ENCODE peak calls at places on chromosome 6, in nine cellular contexts. P is hypothalamus; V is stimulated activated CD4-positive, alpha-beta T cell treated with anti-CD3 and anti-CD28 coated beads, TNF-alpha, amount 100 ng/mL, for 24 hours; F is EL; Q is left ventricle myocardium inferior; G is GM20000; Z is T-helper 1 cell; A is T-cell; S is HEK293T. U is an unnamed sample.

GRCh38 chr6:26392932-26393636 is 9.0 kb upstream of the BTN3A1 start:
- DNase-seq in P (no peak), V (no peak), F (no peak), Q (no peak), G (no peak), Z (no peak), A (no peak), S (no peak), U (no peak)

GRCh38 chr6:105739764-105740163 is 336.9 kb upstream of the PREP start:
- DNase-seq in P (no peak), V (no peak), F (no peak), Q (no peak), G (no peak), Z (no peak), A (no peak), S (no peak), U (no peak)

GRCh38 chr6:43187821-43188220 is 5.8 kb downstream of the CUL9 start:
- DNase-seq in P (no peak), V (no peak), F (no peak), Q (no peak), G (no peak), Z (no peak), A (no peak), S (no peak), U (no peak)

GRCh38 chr6:167696261-167696660 is 130.4 kb upstream of the AFDN start:
- DNase-seq in P (no peak), V (no peak), F (no peak), Q (no peak), G (no peak), Z (no peak), A (no peak), S (no peak), U (no peak)

GRCh38 chr6:53497905-53498304 is 47.0 kb downstream of the GCLC start:
- DNase-seq in P (no peak), V (no peak), F (no peak), Q (no peak), G (no peak), Z (no peak), A (no peak), S (no peak), U (no peak)

GRCh38 chr6:71584712-71585436 is 296.3 kb downstream of the OGFRL1 start:
- DNase-seq in P (no peak), V (no peak), F (no peak), Q (no peak), G (no peak), Z (no peak), A (no peak), S (no peak), U (no peak)

GRCh38 chr6:156943816-156944215 is 166.6 kb downstream of the ARID1B start:
- DNase-seq in P (no peak), V (no peak), F (no peak), Q (no peak), G (no peak), Z (no peak), A (no peak), S (no peak), U (no peak)

GRCh38 chr6:147161974-147162495 is 42.2 kb upstream of the STXBP5 start:
- DNase-seq in P (no peak), V (no peak), F (peak), Q (no peak), G (no peak), Z (no peak), A (no peak), S (no peak), U (no peak)

GRCh38 chr6:132227937-132228336 is 173.3 kb downstream of the MOXD1 start:
- DNase-seq in P (no peak), V (no peak), F (peak), Q (no peak), G (no peak), Z (no peak), A (no peak), S (no peak), U (no peak)

GRCh38 chr6:36028887-36029324 is 1.3 kb downstream of the MAPK14 start:
- DNase-seq in P (no peak), V (peak), F (peak), Q (peak), G (peak), Z (peak), A (peak), S (no peak), U (peak)

GRCh38 chr6:12318749-12319148 is 28.6 kb downstream of the EDN1 start:
- DNase-seq in P (no peak), V (no peak), F (no peak), Q (no peak), G (no peak), Z (no peak), A (no peak), S (no peak), U (no peak)

GRCh38 chr6:151400473-151400872 is 9.1 kb upstream of the ZBTB2 start:
- DNase-seq in P (no peak), V (no peak), F (peak), Q (no peak), G (no peak), Z (no peak), A (no peak), S (no peak), U (no peak)

GRCh38 chr6:117615981-117616961 is 14.0 kb upstream of the GOPC start:
- DNase-seq in P (no peak), V (no peak), F (peak), Q (no peak), G (no peak), Z (no peak), A (no peak), S (no peak), U (peak)

GRCh38 chr6:35728663-35729348 is 8.0 kb upstream of the ARMC12 start:
- DNase-seq in P (no peak), V (no peak), F (no peak), Q (peak), G (no peak), Z (no peak), A (no peak), S (no peak), U (no peak)

GRCh38 chr6:101907356-101908217 is 514.1 kb downstream of the GRIK2 start:
- DNase-seq in P (no peak), V (no peak), F (no peak), Q (no peak), G (no peak), Z (no peak), A (no peak), S (no peak), U (no peak)

GRCh38 chr6:77467038-77467437 is 3.7 kb upstream of the HTR1B start:
- DNase-seq in P (no peak), V (no peak), F (no peak), Q (no peak), G (no peak), Z (no peak), A (no peak), S (no peak), U (no peak)

GRCh38 chr6:63573899-63574553 is 1.7 kb downstream of the LOC128125822 start:
- DNase-seq in P (no peak), V (no peak), F (peak), Q (no peak), G (no peak), Z (no peak), A (no peak), S (peak), U (peak)

GRCh38 chr6:16705403-16705993 is 55.8 kb downstream of the ATXN1 start:
- DNase-seq in P (no peak), V (no peak), F (no peak), Q (no peak), G (no peak), Z (no peak), A (no peak), S (no peak), U (no peak)

GRCh38 chr6:56408976-56409375 is 161.6 kb upstream of the COL21A1 start:
- DNase-seq in P (no peak), V (no peak), F (no peak), Q (no peak), G (no peak), Z (no peak), A (no peak), S (no peak), U (no peak)

GRCh38 chr6:43296780-43297494 is 1.1 kb upstream of the SLC22A7 start:
- DNase-seq in P (no peak), V (no peak), F (no peak), Q (no peak), G (no peak), Z (no peak), A (no peak), S (no peak), U (no peak)

GRCh38 chr6:107179004-107179403 is 63.7 kb upstream of the BEND3 start:
- DNase-seq in P (no peak), V (no peak), F (peak), Q (no peak), G (no peak), Z (no peak), A (no peak), S (no peak), U (no peak)

GRCh38 chr6:14094721-14095120 is 22.9 kb upstream of the CD83 start:
- DNase-seq in P (no peak), V (no peak), F (peak), Q (no peak), G (no peak), Z (no peak), A (no peak), S (no peak), U (no peak)

GRCh38 chr6:110255356-110255755 is 75.1 kb downstream of the CDC40 start:
- DNase-seq in P (no peak), V (no peak), F (peak), Q (no peak), G (peak), Z (no peak), A (no peak), S (peak), U (no peak)

GRCh38 chr6:31007694-31008093 is 2.6 kb upstream of the MUC22 start:
- DNase-seq in P (no peak), V (no peak), F (peak), Q (no peak), G (no peak), Z (no peak), A (no peak), S (no peak), U (no peak)

GRCh38 chr6:83518946-83519489 is 6.7 kb downstream of the PRSS35 start:
- DNase-seq in P (no peak), V (no peak), F (peak), Q (no peak), G (no peak), Z (no peak), A (no peak), S (peak), U (no peak)

GRCh38 chr6:135586844-135587243 is 89.3 kb upstream of the AHI1 start:
- DNase-seq in P (no peak), V (no peak), F (peak), Q (no peak), G (peak), Z (no peak), A (no peak), S (no peak), U (no peak)

GRCh38 chr6:81793811-81794210 is 41.3 kb upstream of the TENT5A start:
- DNase-seq in P (no peak), V (no peak), F (peak), Q (no peak), G (no peak), Z (no peak), A (no peak), S (no peak), U (no peak)

GRCh38 chr6:46368137-46368536 is 123.1 kb downstream of the RCAN2 start:
- DNase-seq in P (no peak), V (no peak), F (no peak), Q (no peak), G (no peak), Z (no peak), A (no peak), S (no peak), U (no peak)

GRCh38 chr6:34581561-34581920 is 25.4 kb upstream of the SPDEF start:
- DNase-seq in P (no peak), V (no peak), F (no peak), Q (no peak), G (no peak), Z (no peak), A (no peak), S (no peak), U (no peak)

GRCh38 chr6:1436334-1437306 is 47.2 kb downstream of the FOXF2 start:
- DNase-seq in P (no peak), V (peak), F (peak), Q (no peak), G (peak), Z (no peak), A (no peak), S (peak), U (peak)

GRCh38 chr6:16769986-16770376 is 8.7 kb upstream of the ATXN1 start:
- DNase-seq in P (no peak), V (no peak), F (peak), Q (no peak), G (no peak), Z (no peak), A (no peak), S (no peak), U (no peak)

GRCh38 chr6:137866200-137866913 is 702 bp upstream of the TNFAIP3 start:
- DNase-seq in P (no peak), V (no peak), F (no peak), Q (no peak), G (peak), Z (no peak), A (no peak), S (no peak), U (peak)

GRCh38 chr6:134389658-134390057 is 71.7 kb upstream of the SGK1 start:
- DNase-seq in P (no peak), V (no peak), F (no peak), Q (no peak), G (no peak), Z (no peak), A (no peak), S (no peak), U (no peak)

GRCh38 chr6:145544031-145544430 is 191.3 kb downstream of the EPM2A start:
- DNase-seq in P (no peak), V (no peak), F (peak), Q (no peak), G (no peak), Z (no peak), A (no peak), S (no peak), U (no peak)

U was measured in effector CD4-positive, alpha-beta T cell.